ENCODE peak calls at places on chromosomes 16 and 17, in ten cellular contexts. Y is heart right ventricle; B is NCI-H345; F is M059J; N is amygdala; A is WERI-Rb-1; O is neural progenitor cell; T is activated T-helper 2 cell treated with anti-CD3 and anti-CD28 coated beads, Interferon-gamma antibody, Interleukin-2, Interleukin-4, amounts not matched to agents 10 μg/mL and 5 μg/mL and 100 μg/mL, durations not matched to agents 14 hours and 24 hours and 36 hours; C is GM12865; P is heart left ventricle. R is an unnamed sample.
A peak's percentile ranks its signal among the peaks of the same experiment; 100 is the strongest.

GRCh38 chr17:60767744-60768308 is 90.2 kb downstream of the BCAS3 start:
- DNase-seq in Y (no peak), B (no peak), F (no peak), N (no peak), A (no peak), O (no peak), T (no peak), C (no peak), P (no peak), R (no peak)

GRCh38 chr17:60090412-60090811 is 11.7 kb upstream of the HEATR6 start:
- DNase-seq in Y (no peak), B (no peak), F (no peak), N (no peak), A (no peak), O (no peak), T (no peak), C (no peak), P (no peak), R (no peak)

GRCh38 chr16:68486671-68487495 is 38.6 kb upstream of the SMPD3 start:
- DNase-seq in Y (no peak), B (peak; percentile 42), F (no peak), N (no peak), A (no peak), O (peak; percentile 28), T (no peak), C (no peak), P (no peak), R (no peak)

GRCh38 chr17:2755941-2756724 is 6.7 kb upstream of the CCDC92B start:
- DNase-seq in Y (no peak), B (peak; percentile 7), F (no peak), N (no peak), A (no peak), O (peak; percentile 86), T (no peak), C (no peak), P (no peak), R (no peak)

GRCh38 chr16:50697881-50698767 is 4.7 kb downstream of the NOD2 start:
- DNase-seq in Y (peak; percentile 70), B (no peak), F (peak; percentile 76), N (no peak), A (no peak), O (no peak), T (no peak), C (peak; percentile 78), P (peak; percentile 54), R (no peak)

GRCh38 chr17:56710986-56711385 is 117.5 kb downstream of the NOG start:
- DNase-seq in Y (no peak), B (no peak), F (no peak), N (no peak), A (no peak), O (no peak), T (no peak), C (no peak), P (no peak), R (no peak)

GRCh38 chr16:64417711-64418227 is 704.1 kb downstream of the CDH11 start:
- DNase-seq in Y (no peak), B (no peak), F (peak; percentile 65), N (no peak), A (no peak), O (no peak), T (no peak), C (no peak), P (no peak), R (no peak)

GRCh38 chr16:11402745-11403533 is 57.7 kb downstream of the RMI2 start:
- DNase-seq in Y (no peak), B (no peak), F (no peak), N (no peak), A (no peak), O (no peak), T (no peak), C (no peak), P (no peak), R (no peak)

GRCh38 chr16:46908540-46909372 is 24.6 kb downstream of the GPT2 start:
- DNase-seq in Y (peak; percentile 43), B (peak; percentile 33), F (peak; percentile 61), N (peak; percentile 39), A (peak; percentile 63), O (peak; percentile 90), T (peak; percentile 20), C (peak; percentile 73), P (peak; percentile 36), R (peak; percentile 57)

GRCh38 chr17:50916708-50917417 is 50.7 kb upstream of the TOB1 start:
- DNase-seq in Y (no peak), B (no peak), F (no peak), N (no peak), A (no peak), O (no peak), T (no peak), C (peak; percentile 22), P (peak; percentile 43), R (no peak)

GRCh38 chr17:68255731-68256538 is 8.1 kb downstream of the AMZ2 start:
- DNase-seq in Y (no peak), B (no peak), F (no peak), N (no peak), A (no peak), O (no peak), T (no peak), C (no peak), P (no peak), R (no peak)

GRCh38 chr16:27365142-27366089 is 36.6 kb upstream of the IL21R start:
- DNase-seq in Y (no peak), B (no peak), F (peak; percentile 84), N (no peak), A (no peak), O (no peak), T (no peak), C (no peak), P (no peak), R (no peak)

GRCh38 chr16:86044241-86044671 is 145.3 kb downstream of the IRF8 start:
- DNase-seq in Y (no peak), B (no peak), F (peak; percentile 39), N (no peak), A (peak; percentile 43), O (peak; percentile 86), T (peak; percentile 13), C (peak; percentile 62), P (no peak), R (peak; percentile 64)

GRCh38 chr17:58329035-58329807 is 626 bp upstream of the TSPOAP1 start:
- DNase-seq in Y (no peak), B (no peak), F (no peak), N (peak; percentile 26), A (peak; percentile 61), O (peak; percentile 46), T (peak; percentile 87), C (peak; percentile 99), P (peak; percentile 51), R (no peak)

GRCh38 chr17:13619462-13619861 is 17.7 kb upstream of the HS3ST3A1 start:
- DNase-seq in Y (no peak), B (no peak), F (no peak), N (no peak), A (no peak), O (no peak), T (no peak), C (no peak), P (no peak), R (no peak)

GRCh38 chr17:20096430-20096829 is 87.3 kb downstream of the SPECC1 start:
- DNase-seq in Y (no peak), B (no peak), F (no peak), N (no peak), A (no peak), O (no peak), T (no peak), C (no peak), P (no peak), R (no peak)

GRCh38 chr16:15958703-15959348 is 9.4 kb downstream of the ABCC1 start:
- DNase-seq in Y (no peak), B (no peak), F (peak; percentile 59), N (no peak), A (no peak), O (peak; percentile 57), T (no peak), C (no peak), P (no peak), R (no peak)

GRCh38 chr17:79888811-79889634 is 49.8 kb upstream of the CBX4 start:
- DNase-seq in Y (no peak), B (no peak), F (peak; percentile 40), N (no peak), A (no peak), O (no peak), T (no peak), C (no peak), P (no peak), R (no peak)

GRCh38 chr16:25045696-25046381 is 30.7 kb upstream of the ARHGAP17 start:
- DNase-seq in Y (no peak), B (no peak), F (peak; percentile 33), N (no peak), A (no peak), O (no peak), T (no peak), C (peak; percentile 37), P (no peak), R (no peak)

GRCh38 chr17:16916557-16916920 is 55.4 kb downstream of the TNFRSF13B start:
- DNase-seq in Y (no peak), B (no peak), F (no peak), N (no peak), A (no peak), O (no peak), T (no peak), C (no peak), P (no peak), R (no peak)